ENCODE peak calls at places on chromosome 11, in six cellular contexts. H is activated T-cell treated with anti-CD3 and anti-CD28 coated beads for 1 hour; N is kidney tubule cell; R is activated naive CD8-positive, alpha-beta T cell treated with anti-CD3 and anti-CD28 coated beads, Interleukin-2, amount 50 U/mL, for 24 hours; X is WERI-Rb-1; W is mesothelial cell of epicardium. F is an unnamed sample.

GRCh38 chr11:112579282-112579681 is 318.6 kb upstream of the PLET1 start:
- DNase-seq in W (no peak), N (no peak), H (no peak), X (no peak), R (no peak), F (no peak)

GRCh38 chr11:95045791-95046190 is 3.4 kb upstream of the KDM4F start:
- DNase-seq in W (no peak), N (no peak), X (no peak), H (no peak), R (no peak), F (no peak)

GRCh38 chr11:105489431-105489830 is 120.4 kb upstream of the GRIA4 start:
- DNase-seq in N (peak; percentile 24), H (no peak), W (no peak), R (no peak), X (no peak), F (no peak)

GRCh38 chr11:75072582-75072981 is 24.1 kb downstream of the OR2AT4 start:
- DNase-seq in N (peak; percentile 56), R (no peak), H (no peak), X (no peak), W (no peak), F (no peak)

GRCh38 chr11:77510095-77510494 is 36.2 kb upstream of the PAK1 start:
- DNase-seq in W (no peak), H (no peak), N (no peak), X (no peak), R (no peak), F (no peak)

GRCh38 chr11:9170450-9170849 is 79.1 kb upstream of the SCUBE2 start:
- DNase-seq in H (no peak), W (no peak), R (no peak), N (peak; percentile 46), X (no peak), F (no peak)

GRCh38 chr11:27217948-27218410 is 145.0 kb downstream of the CCDC34 start:
- DNase-seq in H (no peak), N (peak; percentile 55), R (no peak), X (no peak), W (no peak), F (no peak)

GRCh38 chr11:16897460-16898061 is 116.7 kb downstream of the PLEKHA7 start:
- DNase-seq in H (no peak), X (no peak), N (no peak), W (no peak), R (no peak), F (no peak)

GRCh38 chr11:106858200-106858599 is 160.1 kb downstream of the GUCY1A2 start:
- DNase-seq in X (no peak), H (no peak), W (no peak), N (no peak), R (no peak), F (no peak)

GRCh38 chr11:114099392-114100178 is 40.1 kb downstream of the ZBTB16 start:
- DNase-seq in N (peak; percentile 56), X (peak; percentile 16), W (no peak), H (no peak), R (no peak), F (no peak)

GRCh38 chr11:120378474-120378873 is 42.3 kb downstream of the ARHGEF12 start:
- DNase-seq in R (no peak), N (no peak), X (no peak), H (no peak), W (no peak), F (no peak)

GRCh38 chr11:116225784-116226410 is 546.9 kb downstream of the BUD13 start:
- DNase-seq in X (no peak), W (no peak), R (no peak), N (peak; percentile 41), H (no peak), F (no peak)

GRCh38 chr11:30281476-30282288 is 41.2 kb upstream of the ARL14EP start:
- DNase-seq in H (no peak), R (peak; percentile 2), N (no peak), W (no peak), X (no peak), F (no peak)

GRCh38 chr11:25794804-25795203 is 537.1 kb upstream of the ANO3 start:
- DNase-seq in W (no peak), H (no peak), X (no peak), R (no peak), N (no peak), F (no peak)

GRCh38 chr11:61610905-61611304 is 30.0 kb upstream of the SYT7 start:
- DNase-seq in N (no peak), X (no peak), H (no peak), R (no peak), W (no peak), F (no peak)

GRCh38 chr11:6320411-6321207 is at the start of gene CAVIN3:
- DNase-seq in R (peak; percentile 86), W (peak; percentile 25), H (no peak), X (no peak), N (peak; percentile 74), F (no peak)

GRCh38 chr11:73652856-73653559 is 6.6 kb downstream of the PLEKHB1 start:
- DNase-seq in W (no peak), R (no peak), H (no peak), X (no peak), N (no peak), F (no peak)

GRCh38 chr11:61756452-61757212 is 4.2 kb downstream of the MYRF start:
- DNase-seq in H (no peak), R (peak; percentile 33), N (peak; percentile 93), W (no peak), X (no peak), F (no peak)

GRCh38 chr11:36726420-36726819 is 128.4 kb upstream of the RAG2 start:
- DNase-seq in H (no peak), X (no peak), W (no peak), R (no peak), N (no peak), F (no peak)

GRCh38 chr11:73350908-73351636 is 25.1 kb upstream of the RELT start:
- DNase-seq in H (peak; percentile 41), R (peak; percentile 49), X (peak; percentile 37), W (no peak), N (peak; percentile 70), F (peak; percentile 69)

GRCh38 chr11:78786086-78786485 is 211.4 kb upstream of the NARS2 start:
- DNase-seq in X (no peak), H (no peak), R (no peak), N (no peak), W (no peak), F (no peak)

GRCh38 chr11:2587976-2588748 is 111.6 kb downstream of the KCNQ1OT1 start:
- DNase-seq in R (no peak), H (no peak), W (no peak), N (no peak), X (no peak), F (no peak)

GRCh38 chr11:126716456-126717083 is 284.0 kb downstream of the KIRREL3 start:
- DNase-seq in X (peak; percentile 67), R (peak; percentile 44), W (no peak), H (no peak), N (peak; percentile 58), F (no peak)

GRCh38 chr11:16153951-16154350 is 202.4 kb downstream of the SOX6 start:
- DNase-seq in R (no peak), N (no peak), W (no peak), H (no peak), X (no peak), F (no peak)

F was measured in memory B cell.